ENCODE peak calls at places on chromosomes 6 and 20, in four cellular contexts. U is stimulated activated CD4-positive, alpha-beta T cell treated with anti-CD3 and anti-CD28 coated beads, Interleukin-15, amount 100 ng/mL, for 48 hours; W is globus pallidus; L is activated B cell treated with CpG ODN at 0.5 μM for 24 hours. R is an unnamed sample.

GRCh38 chr6:42401605-42401935 is 50.2 kb downstream of the TRERF1 start:
- DNase-seq in U (no peak), W (no peak), L (no peak), R (no peak)

GRCh38 chr6:140809694-140810101 is 1323.0 kb upstream of the GJE1 start:
- DNase-seq in U (no peak), W (no peak), L (no peak), R (no peak)

GRCh38 chr6:133895573-133896343 is 6.8 kb downstream of the TCF21 start:
- DNase-seq in U (no peak), W (no peak), L (no peak), R (no peak)

GRCh38 chr6:83707829-83708545 is 914 bp downstream of the SNAP91 start:
- DNase-seq in U (no peak), W (peak), L (no peak), R (no peak)

GRCh38 chr6:42450314-42451145 is 1.2 kb downstream of the TRERF1 start:
- DNase-seq in U (no peak), W (peak), L (no peak), R (no peak)

GRCh38 chr20:46555370-46555956 is 5.0 kb upstream of the OCSTAMP start:
- DNase-seq in U (no peak), W (no peak), L (no peak), R (no peak)

GRCh38 chr6:139881728-139882211 is 507.3 kb upstream of the CITED2 start:
- DNase-seq in U (peak), W (peak), L (no peak), R (no peak)

GRCh38 chr6:150333592-150333954 is 35.2 kb upstream of the IYD start:
- DNase-seq in U (no peak), W (no peak), L (no peak), R (no peak)

GRCh38 chr6:52390361-52390727 is 28.4 kb downstream of the PAQR8 start:
- DNase-seq in U (no peak), W (no peak), L (no peak), R (no peak)

GRCh38 chr20:33825340-33826269 is 14.5 kb downstream of the CHMP4B start:
- DNase-seq in U (no peak), W (no peak), L (no peak), R (no peak)